ENCODE peak calls at places on chromosome 16, in six cellular contexts. One of them, this sample, is unnamed.

GRCh38 chr16:22284637-22285515 is 12.3 kb upstream of the POLR3E start:
- DNase-seq in IMR-90: peak; percentile 58
- DNase-seq in PC-3: no peak
- DNase-seq in ovary: no peak
- DNase-seq in heart right ventricle: no peak
- DNase-seq in uterus: no peak
- DNase-seq in this sample: no peak

GRCh38 chr16:84459941-84460405 is 44.5 kb downstream of the MEAK7 start:
- DNase-seq in IMR-90: no peak
- DNase-seq in PC-3: no peak
- DNase-seq in ovary: peak; percentile 26
- DNase-seq in heart right ventricle: no peak
- DNase-seq in uterus: no peak
- DNase-seq in this sample: peak; percentile 47

GRCh38 chr16:3971261-3971660 is 90.7 kb upstream of the CREBBP start:
- DNase-seq in IMR-90: peak; percentile 98
- DNase-seq in PC-3: peak; percentile 75
- DNase-seq in ovary: no peak
- DNase-seq in heart right ventricle: no peak
- DNase-seq in uterus: no peak
- DNase-seq in this sample: no peak

GRCh38 chr16:67198238-67198734 is 645 bp upstream of the ELMO3 start:
- DNase-seq in IMR-90: peak; percentile 29
- DNase-seq in PC-3: peak; percentile 30
- DNase-seq in ovary: peak; percentile 66
- DNase-seq in heart right ventricle: no peak
- DNase-seq in uterus: no peak
- DNase-seq in this sample: peak; percentile 79

GRCh38 chr16:53546988-53547391 is 44.0 kb upstream of the AKTIP start:
- DNase-seq in IMR-90: peak; percentile 13
- DNase-seq in PC-3: peak; percentile 22
- DNase-seq in ovary: no peak
- DNase-seq in heart right ventricle: no peak
- DNase-seq in uterus: no peak
- DNase-seq in this sample: no peak

GRCh38 chr16:78742501-78743283 is 643.2 kb downstream of the WWOX start:
- DNase-seq in IMR-90: peak; percentile 27
- DNase-seq in PC-3: no peak
- DNase-seq in ovary: no peak
- DNase-seq in heart right ventricle: no peak
- DNase-seq in uterus: no peak
- DNase-seq in this sample: no peak

GRCh38 chr16:27839419-27839818 is 224.1 kb downstream of the GSG1L start:
- DNase-seq in IMR-90: peak; percentile 7
- DNase-seq in PC-3: peak; percentile 4
- DNase-seq in ovary: no peak
- DNase-seq in heart right ventricle: no peak
- DNase-seq in uterus: no peak
- DNase-seq in this sample: no peak

GRCh38 chr16:15971435-15971805 is 22.0 kb downstream of the ABCC1 start:
- DNase-seq in IMR-90: no peak
- DNase-seq in PC-3: no peak
- DNase-seq in ovary: no peak
- DNase-seq in heart right ventricle: no peak
- DNase-seq in uterus: no peak
- DNase-seq in this sample: no peak

GRCh38 chr16:52265446-52265861 is 281.5 kb downstream of the TOX3 start:
- DNase-seq in IMR-90: no peak
- DNase-seq in PC-3: no peak
- DNase-seq in ovary: no peak
- DNase-seq in heart right ventricle: no peak
- DNase-seq in uterus: no peak
- DNase-seq in this sample: no peak

GRCh38 chr16:24986512-24987303 is 28.5 kb downstream of the ARHGAP17 start:
- DNase-seq in IMR-90: peak; percentile 88
- DNase-seq in PC-3: peak; percentile 71
- DNase-seq in ovary: no peak
- DNase-seq in heart right ventricle: peak; percentile 38
- DNase-seq in uterus: peak; percentile 36
- DNase-seq in this sample: no peak

GRCh38 chr16:27463741-27464662 is 62.0 kb downstream of the IL21R start:
- DNase-seq in IMR-90: no peak
- DNase-seq in PC-3: no peak
- DNase-seq in ovary: no peak
- DNase-seq in heart right ventricle: no peak
- DNase-seq in uterus: no peak
- DNase-seq in this sample: no peak

GRCh38 chr16:11152677-11153321 is 103.2 kb downstream of the SOCS1 start:
- DNase-seq in IMR-90: no peak
- DNase-seq in PC-3: no peak
- DNase-seq in ovary: no peak
- DNase-seq in heart right ventricle: no peak
- DNase-seq in uterus: no peak
- DNase-seq in this sample: no peak

GRCh38 chr16:497258-497657 is 30.3 kb upstream of the CAPN15 start:
- DNase-seq in IMR-90: no peak
- DNase-seq in PC-3: no peak
- DNase-seq in ovary: no peak
- DNase-seq in heart right ventricle: no peak
- DNase-seq in uterus: no peak
- DNase-seq in this sample: no peak

GRCh38 chr16:11604783-11605563 is 18.3 kb upstream of the LITAF start:
- DNase-seq in IMR-90: peak; percentile 85
- DNase-seq in PC-3: no peak
- DNase-seq in ovary: peak; percentile 76
- DNase-seq in heart right ventricle: peak; percentile 57
- DNase-seq in uterus: peak; percentile 67
- DNase-seq in this sample: no peak

GRCh38 chr16:12703935-12704334 is 99.8 kb downstream of the CPPED1 start:
- DNase-seq in IMR-90: peak; percentile 2
- DNase-seq in PC-3: peak; percentile 5
- DNase-seq in ovary: no peak
- DNase-seq in heart right ventricle: no peak
- DNase-seq in uterus: no peak
- DNase-seq in this sample: no peak

GRCh38 chr16:11133344-11133921 is 122.6 kb downstream of the SOCS1 start:
- DNase-seq in IMR-90: peak; percentile 96
- DNase-seq in PC-3: peak; percentile 91
- DNase-seq in ovary: peak; percentile 61
- DNase-seq in heart right ventricle: peak; percentile 60
- DNase-seq in uterus: peak; percentile 81
- DNase-seq in this sample: peak; percentile 93

GRCh38 chr16:88558457-88559442 is 11.5 kb upstream of the ZC3H18 start:
- DNase-seq in IMR-90: peak; percentile 43
- DNase-seq in PC-3: peak; percentile 57
- DNase-seq in ovary: peak; percentile 85
- DNase-seq in heart right ventricle: peak; percentile 78
- DNase-seq in uterus: peak; percentile 52
- DNase-seq in this sample: no peak

GRCh38 chr16:22624038-22624656 is 113.5 kb downstream of the NPIPB5 start:
- DNase-seq in IMR-90: no peak
- DNase-seq in PC-3: no peak
- DNase-seq in ovary: no peak
- DNase-seq in heart right ventricle: no peak
- DNase-seq in uterus: no peak
- DNase-seq in this sample: peak; percentile 66

GRCh38 chr16:71645450-71645849 is 19.5 kb downstream of the MARVELD3 start:
- DNase-seq in IMR-90: peak; percentile 38
- DNase-seq in PC-3: peak; percentile 50
- DNase-seq in ovary: no peak
- DNase-seq in heart right ventricle: no peak
- DNase-seq in uterus: no peak
- DNase-seq in this sample: no peak

GRCh38 chr16:58417600-58417999 is 25.3 kb downstream of the GINS3 start:
- DNase-seq in IMR-90: no peak
- DNase-seq in PC-3: no peak
- DNase-seq in ovary: no peak
- DNase-seq in heart right ventricle: no peak
- DNase-seq in uterus: no peak
- DNase-seq in this sample: no peak

DNA sequence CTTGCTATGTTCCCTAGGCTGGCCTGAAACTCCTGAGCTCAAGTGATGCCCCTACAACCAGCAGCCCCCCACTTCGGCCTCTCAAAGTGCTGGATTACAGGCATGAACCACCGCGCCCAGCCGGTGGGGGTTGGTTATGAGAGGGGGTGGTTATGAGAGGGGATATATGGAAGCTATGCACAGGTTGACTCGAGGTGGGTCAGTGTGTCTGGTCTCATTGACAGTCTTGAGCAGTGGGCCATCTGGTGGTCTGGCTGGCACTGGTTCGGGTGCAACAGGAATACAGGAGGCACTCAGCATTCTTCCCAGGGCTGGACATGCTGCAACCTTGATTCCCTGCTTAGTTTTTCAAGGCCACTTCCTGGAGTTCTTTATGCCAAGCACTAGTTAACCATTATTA is 5.6 kb upstream of the STX1B start:
- DNase-seq in IMR-90: no peak
- DNase-seq in PC-3: no peak
- DNase-seq in ovary: no peak
- DNase-seq in heart right ventricle: no peak
- DNase-seq in uterus: no peak
- DNase-seq in this sample: no peak
- TF ChIP-seq CTCF in IMR-90: no peak
- TF ChIP-seq CTCF in PC-3: no peak
- TF ChIP-seq CTCF in ovary: no peak
- TF ChIP-seq CTCF in heart right ventricle: no peak
- TF ChIP-seq CTCF in uterus: no peak
- TF ChIP-seq CTCF in this sample: peak; percentile 6

DNA sequence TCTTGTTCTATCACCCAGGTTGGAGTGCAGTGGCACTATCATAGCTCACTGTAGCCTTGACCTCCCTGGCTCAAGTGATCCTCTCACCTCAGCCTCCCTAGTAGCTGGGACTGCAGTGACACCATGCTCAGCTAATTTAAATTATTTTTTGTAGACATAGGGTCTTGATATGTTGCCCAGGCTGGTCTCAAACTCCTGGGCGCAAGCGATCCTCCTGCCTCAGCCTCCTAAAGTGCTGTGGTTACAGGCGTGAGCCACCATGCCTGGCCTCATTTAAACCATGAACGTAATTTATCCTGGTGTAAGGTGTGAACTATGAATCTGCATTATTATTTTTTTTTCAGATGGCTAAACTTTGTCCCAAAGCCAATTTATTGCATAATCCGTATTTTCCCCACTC is 37.3 kb downstream of the LAT start:
- DNase-seq in IMR-90: no peak
- DNase-seq in PC-3: no peak
- DNase-seq in ovary: no peak
- DNase-seq in heart right ventricle: no peak
- DNase-seq in uterus: no peak
- DNase-seq in this sample: no peak
- H3K4me1 ChIP-seq in IMR-90: no peaks in the 10 kb centered on the region
- H3K4me1 ChIP-seq in PC-3: peaks cover 7% of the 10 kb centered on the region
- H3K4me1 ChIP-seq in ovary: no peaks in the 10 kb centered on the region
- H3K4me1 ChIP-seq in heart right ventricle: no peaks in the 10 kb centered on the region
- H3K4me1 ChIP-seq in uterus: no peaks in the 10 kb centered on the region
- H3K4me1 ChIP-seq in this sample: no peaks in the 10 kb centered on the region

GRCh38 chr16:75206749-75207451 is at the start of gene CTRB2:
- DNase-seq in IMR-90: no peak
- DNase-seq in PC-3: no peak
- DNase-seq in ovary: no peak
- DNase-seq in heart right ventricle: no peak
- DNase-seq in uterus: no peak
- DNase-seq in this sample: no peak
- H3K27ac ChIP-seq in IMR-90: no peak within 1 kb of the TSS
- H3K27ac ChIP-seq in PC-3: no peak within 1 kb of the TSS
- H3K27ac ChIP-seq in ovary: no peak within 1 kb of the TSS
- H3K27ac ChIP-seq in heart right ventricle: no peak within 1 kb of the TSS
- H3K27ac ChIP-seq in uterus: no peak within 1 kb of the TSS
- H3K27ac ChIP-seq in this sample: no peak within 1 kb of the TSS

GRCh38 chr16:75942351-75942750 is 216.1 kb upstream of the CPHXL start:
- DNase-seq in IMR-90: no peak
- DNase-seq in PC-3: no peak
- DNase-seq in ovary: no peak
- DNase-seq in heart right ventricle: no peak
- DNase-seq in uterus: no peak
- DNase-seq in this sample: no peak
- TF ChIP-seq CTCF in IMR-90: no peak
- TF ChIP-seq CTCF in PC-3: no peak
- TF ChIP-seq CTCF in ovary: no peak
- TF ChIP-seq CTCF in heart right ventricle: no peak
- TF ChIP-seq CTCF in uterus: no peak
- TF ChIP-seq CTCF in this sample: no peak

GRCh38 chr16:56910114-56910511 is 21.8 kb upstream of the HERPUD1 start:
- DNase-seq in IMR-90: no peak
- DNase-seq in PC-3: no peak
- DNase-seq in ovary: no peak
- DNase-seq in heart right ventricle: no peak
- DNase-seq in uterus: no peak
- DNase-seq in this sample: no peak

GRCh38 chr16:56909484-56910113 is 22.3 kb upstream of the HERPUD1 start:
- DNase-seq in IMR-90: no peak
- DNase-seq in PC-3: no peak
- DNase-seq in ovary: no peak
- DNase-seq in heart right ventricle: no peak
- DNase-seq in uterus: no peak
- DNase-seq in this sample: no peak

GRCh38 chr16:56910654-56911539 is 21.0 kb upstream of the HERPUD1 start:
- DNase-seq in IMR-90: peak; percentile 93
- DNase-seq in PC-3: peak; percentile 2
- DNase-seq in ovary: no peak
- DNase-seq in heart right ventricle: no peak
- DNase-seq in uterus: no peak
- DNase-seq in this sample: no peak

GRCh38 chr16:56912746-56913703 is 18.9 kb upstream of the HERPUD1 start:
- DNase-seq in IMR-90: peak; percentile 83
- DNase-seq in PC-3: no peak
- DNase-seq in ovary: peak; percentile 75
- DNase-seq in heart right ventricle: no peak
- DNase-seq in uterus: no peak
- DNase-seq in this sample: no peak

GRCh38 chr16:56911771-56912541 is 20.0 kb upstream of the HERPUD1 start:
- DNase-seq in IMR-90: peak; percentile 65
- DNase-seq in PC-3: no peak
- DNase-seq in ovary: peak; percentile 67
- DNase-seq in heart right ventricle: peak; percentile 31
- DNase-seq in uterus: no peak
- DNase-seq in this sample: no peak
- H3K4me1 ChIP-seq in IMR-90: peaks cover 25% of the 10 kb centered on the region
- H3K4me1 ChIP-seq in PC-3: no peaks in the 10 kb centered on the region
- H3K4me1 ChIP-seq in ovary: peaks cover 35% of the 10 kb centered on the region
- H3K4me1 ChIP-seq in heart right ventricle: peaks cover 57% of the 10 kb centered on the region
- H3K4me1 ChIP-seq in uterus: no peaks in the 10 kb centered on the region
- H3K4me1 ChIP-seq in this sample: peaks cover 38% of the 10 kb centered on the region

GRCh38 chr16:17340804-17341203 is 130.0 kb downstream of the XYLT1 start:
- DNase-seq in IMR-90: no peak
- DNase-seq in PC-3: no peak
- DNase-seq in ovary: no peak
- DNase-seq in heart right ventricle: no peak
- DNase-seq in uterus: no peak
- DNase-seq in this sample: no peak
- H3K27ac ChIP-seq in IMR-90: no peak overlapping the region
- H3K27ac ChIP-seq in PC-3: no peak overlapping the region
- H3K27ac ChIP-seq in ovary: no peak overlapping the region
- H3K27ac ChIP-seq in heart right ventricle: no peak overlapping the region
- H3K27ac ChIP-seq in uterus: no peak overlapping the region
- H3K27ac ChIP-seq in this sample: no peak overlapping the region

DNA sequence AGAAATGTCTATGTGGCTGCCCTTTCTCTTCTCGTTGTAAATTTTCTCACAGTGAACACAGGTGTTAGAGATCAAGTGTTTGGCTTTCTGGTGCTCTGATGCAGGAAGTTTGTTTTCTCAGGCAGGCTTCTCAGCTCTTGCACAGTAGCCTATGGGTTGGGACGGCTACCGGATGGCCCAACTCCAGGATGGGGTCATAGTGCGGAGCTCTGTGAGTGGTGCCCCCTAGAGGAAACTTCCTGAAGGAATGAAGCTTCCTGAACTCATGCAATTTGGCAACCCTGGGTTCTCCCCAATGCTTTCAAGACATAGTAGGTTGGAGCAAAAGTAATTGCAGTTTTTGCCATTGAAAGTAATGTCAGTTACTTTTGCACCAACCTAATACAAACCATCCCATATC is 407.5 kb upstream of the HSBP1 start:
- DNase-seq in IMR-90: no peak
- DNase-seq in PC-3: no peak
- DNase-seq in ovary: no peak
- DNase-seq in heart right ventricle: no peak
- DNase-seq in uterus: no peak
- DNase-seq in this sample: no peak
- TF ChIP-seq CTCF in IMR-90: no peak
- TF ChIP-seq CTCF in PC-3: no peak
- TF ChIP-seq CTCF in ovary: no peak
- TF ChIP-seq CTCF in heart right ventricle: no peak
- TF ChIP-seq CTCF in uterus: no peak
- TF ChIP-seq CTCF in this sample: no peak

This sample was measured in RWPE2.